ENCODE peak calls at places on chromosomes 1 and 21, in seven cellular contexts. L, C, T, S, B, V and M are unnamed samples.

GRCh38 chr21:37445228-37445627 is 78.7 kb downstream of the DYRK1A start:
- DNase-seq in B (peak), C (no peak), L (no peak), V (no peak), T (no peak), S (no peak), M (no peak)

GRCh38 chr21:46183910-46184624 is at the start of gene SPATC1L:
- DNase-seq in L (peak), V (peak), T (peak), B (peak), S (peak), C (peak), M (peak)

GRCh38 chr1:150762559-150762958 is 3.0 kb downstream of the CTSS start:
- DNase-seq in S (no peak), C (no peak), T (no peak), B (no peak), V (no peak), L (no peak), M (no peak)

GRCh38 chr1:222970711-222971110 is 155.9 kb downstream of the DISP1 start:
- DNase-seq in B (no peak), C (no peak), V (no peak), T (no peak), S (no peak), L (no peak), M (no peak)

GRCh38 chr1:93703649-93704048 is 22.0 kb upstream of the BCAR3 start:
- DNase-seq in B (no peak), V (no peak), S (no peak), L (no peak), T (no peak), C (no peak), M (peak)

GRCh38 chr1:50156241-50157010 is 47.7 kb downstream of the ELAVL4 start:
- DNase-seq in V (no peak), T (no peak), L (no peak), S (no peak), B (no peak), C (no peak), M (no peak)

GRCh38 chr1:37714226-37714625 is 21.9 kb downstream of the CDCA8 start:
- DNase-seq in B (no peak), C (no peak), L (no peak), V (no peak), S (no peak), T (no peak), M (no peak)

GRCh38 chr1:226419284-226419683 is 11.4 kb upstream of the PARP1 start:
- DNase-seq in B (no peak), C (no peak), L (no peak), V (no peak), T (no peak), S (no peak), M (peak)

GRCh38 chr1:198638894-198639319 is at the start of gene PTPRC:
- DNase-seq in V (no peak), T (no peak), B (no peak), C (no peak), L (no peak), S (no peak), M (no peak)
- H3K4me3 ChIP-seq in V (no peak), T (no peak), B (no peak), C (no peak), L (peak), S (no peak), M (no peak)

DNA sequence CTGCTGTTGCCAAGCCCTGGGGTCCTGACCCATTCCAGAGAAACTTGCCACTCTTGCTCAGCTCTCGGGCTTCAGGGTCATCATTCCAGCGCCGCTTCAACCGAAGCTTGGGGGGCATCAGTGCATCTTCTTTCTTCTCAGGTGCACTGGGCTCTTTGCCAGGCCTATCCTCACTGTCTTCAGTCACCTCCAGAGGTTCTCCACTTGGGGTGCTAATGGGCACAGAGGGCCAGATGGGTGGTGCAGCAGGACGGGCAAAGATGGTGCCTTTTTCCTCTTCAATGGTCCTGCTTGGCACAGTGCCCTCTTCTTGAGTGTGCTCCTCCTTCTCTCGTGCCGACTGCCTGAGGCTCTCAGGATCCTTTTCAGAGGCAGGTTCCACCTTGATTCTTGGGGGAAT is 13.3 kb downstream of the ETV3 start:
- DNase-seq in S (no peak), B (no peak), L (no peak), C (no peak), V (no peak), T (no peak), M (peak)
- TF ChIP-seq CTCF in S (no peak), B (no peak), L (no peak), C (no peak), V (no peak), T (no peak), M (no peak)

DNA sequence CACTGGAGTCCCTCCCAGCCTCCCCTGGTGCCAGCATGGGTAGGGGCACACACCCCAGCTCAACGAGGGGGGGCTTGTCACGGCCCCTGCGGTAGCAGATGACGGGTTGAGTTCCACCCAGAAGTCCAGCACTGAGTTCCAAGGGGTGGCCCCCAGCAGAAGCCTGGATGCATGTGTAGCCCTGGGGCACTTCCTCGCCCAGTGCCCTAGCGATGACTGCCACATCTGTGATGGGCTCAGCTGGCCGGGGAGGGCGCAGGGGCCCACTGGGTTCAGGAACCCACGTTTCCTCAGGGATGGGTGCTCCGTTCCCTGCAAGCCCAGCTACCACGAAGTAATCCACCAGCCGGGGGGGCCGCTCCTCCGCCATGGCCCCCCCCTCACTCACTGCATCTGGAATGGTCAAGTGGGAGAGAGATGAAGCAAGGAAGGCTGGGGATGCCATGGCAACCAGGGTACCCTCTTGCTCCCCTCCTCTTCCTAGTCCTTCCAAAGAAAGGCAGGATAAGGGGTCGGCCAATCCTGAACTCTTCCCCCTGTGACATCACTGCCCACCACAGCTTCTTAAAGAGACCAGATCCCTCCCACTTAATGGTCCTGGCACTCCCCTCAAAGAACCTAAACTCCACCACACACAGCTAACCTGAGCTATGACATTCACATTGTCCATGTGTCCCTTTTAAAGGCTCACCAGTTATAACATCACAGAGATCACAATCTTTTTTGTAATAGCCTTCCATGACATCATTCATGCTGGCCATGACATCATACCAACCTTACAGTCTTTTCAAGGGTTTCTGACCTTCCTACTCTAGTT is 2.3 kb downstream of the DENND4B start:
- DNase-seq in V (no peak), C (no peak), S (no peak), B (no peak), L (no peak), T (no peak), M (no peak)
- H3K4me3 ChIP-seq in V (no peak), C (no peak), S (no peak), B (no peak), L (peak), T (no peak), M (no peak)

DNA sequence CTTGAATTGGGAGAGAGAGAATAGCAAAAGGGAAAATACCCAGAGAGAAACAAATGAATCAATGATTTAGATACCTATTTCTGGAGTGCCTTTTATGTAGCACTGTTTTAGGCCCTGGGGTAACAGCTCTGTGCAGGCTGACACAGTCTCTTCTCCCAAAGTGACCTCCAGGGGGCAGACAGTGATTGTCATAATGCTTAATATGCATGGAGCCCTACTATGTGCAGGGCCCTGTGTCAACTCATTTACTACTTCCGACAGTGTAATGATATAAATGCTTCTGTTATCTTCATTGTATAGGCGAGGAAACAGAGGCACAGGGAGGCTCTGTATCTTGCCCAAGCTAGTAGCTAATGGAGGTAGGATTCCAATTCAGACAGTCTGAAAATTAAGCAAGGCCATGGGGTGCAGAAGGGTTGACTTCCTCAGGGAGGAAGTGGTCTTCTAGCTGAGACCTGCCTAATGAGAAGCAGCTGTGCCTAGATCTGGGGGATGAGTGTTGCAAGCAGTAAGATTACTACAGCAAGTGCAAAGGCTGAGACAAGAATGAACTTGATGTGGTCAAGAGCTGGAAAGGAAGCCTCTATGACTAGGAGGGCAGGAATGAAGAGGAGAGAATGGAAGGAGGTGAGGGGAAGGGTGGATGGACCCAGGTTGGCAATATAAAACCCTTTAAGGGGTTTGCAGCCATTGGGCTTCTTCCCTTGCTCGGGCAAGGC is 16.2 kb upstream of the SERINC2 start:
- DNase-seq in L (no peak), T (no peak), V (no peak), S (no peak), C (no peak), B (peak), M (no peak)
- TF ChIP-seq CTCF in L (no peak), T (no peak), V (no peak), S (peak), C (no peak), B (peak), M (no peak)

GRCh38 chr1:119632836-119633235 is 15.2 kb downstream of the ZNF697 start:
- DNase-seq in B (no peak), V (no peak), L (no peak), S (no peak), T (no peak), C (no peak), M (no peak)

GRCh38 chr1:119631086-119631432 is 17.0 kb downstream of the ZNF697 start:
- DNase-seq in L (no peak), V (no peak), B (no peak), T (no peak), C (no peak), S (no peak), M (no peak)

GRCh38 chr1:119633575-119634325 is 14.3 kb downstream of the ZNF697 start:
- DNase-seq in T (no peak), B (no peak), S (no peak), C (no peak), V (no peak), L (no peak), M (no peak)

GRCh38 chr1:119632103-119632490 is 16.0 kb downstream of the ZNF697 start:
- DNase-seq in T (no peak), S (no peak), C (no peak), B (no peak), L (no peak), V (no peak), M (no peak)

DNA sequence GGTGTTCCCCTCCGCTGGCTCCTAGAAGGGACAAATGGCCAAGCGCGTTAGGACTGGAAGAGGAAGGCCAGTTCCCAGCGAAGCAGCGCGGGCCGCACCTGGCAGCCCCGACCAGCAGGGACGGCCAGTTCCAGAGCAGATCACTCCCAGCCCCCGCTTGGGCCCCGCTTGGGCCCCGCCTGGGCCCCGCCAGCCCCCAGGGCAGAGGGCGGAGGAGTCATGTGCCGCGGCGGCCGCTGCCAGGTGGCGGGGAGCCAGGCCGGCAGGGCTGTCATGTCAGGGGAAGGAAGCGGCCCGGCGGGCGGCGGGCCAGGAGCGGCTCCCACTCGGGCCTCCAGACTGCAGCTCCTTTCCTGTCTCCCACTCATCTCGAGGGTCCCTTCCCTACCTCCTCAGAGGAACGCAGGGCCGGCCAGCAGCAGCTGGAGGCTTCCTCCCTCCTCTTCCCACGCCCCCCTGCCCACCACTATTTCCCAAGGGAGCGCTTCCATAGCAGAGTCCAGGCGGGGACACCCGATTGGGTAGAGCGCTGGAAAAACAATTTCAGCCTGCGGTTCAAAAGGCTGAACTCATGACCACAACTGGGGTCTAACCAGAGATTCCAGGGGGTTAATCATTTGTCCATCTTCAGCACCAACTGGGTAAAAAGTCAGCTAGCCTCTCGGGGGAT is 16.5 kb downstream of the ZNF697 start:
- DNase-seq in C (peak), T (peak), L (peak), B (peak), S (peak), V (peak), M (peak)
- H3K4me3 ChIP-seq in C (peak), T (no peak), L (peak), B (peak), S (no peak), V (peak), M (no peak)

DNA sequence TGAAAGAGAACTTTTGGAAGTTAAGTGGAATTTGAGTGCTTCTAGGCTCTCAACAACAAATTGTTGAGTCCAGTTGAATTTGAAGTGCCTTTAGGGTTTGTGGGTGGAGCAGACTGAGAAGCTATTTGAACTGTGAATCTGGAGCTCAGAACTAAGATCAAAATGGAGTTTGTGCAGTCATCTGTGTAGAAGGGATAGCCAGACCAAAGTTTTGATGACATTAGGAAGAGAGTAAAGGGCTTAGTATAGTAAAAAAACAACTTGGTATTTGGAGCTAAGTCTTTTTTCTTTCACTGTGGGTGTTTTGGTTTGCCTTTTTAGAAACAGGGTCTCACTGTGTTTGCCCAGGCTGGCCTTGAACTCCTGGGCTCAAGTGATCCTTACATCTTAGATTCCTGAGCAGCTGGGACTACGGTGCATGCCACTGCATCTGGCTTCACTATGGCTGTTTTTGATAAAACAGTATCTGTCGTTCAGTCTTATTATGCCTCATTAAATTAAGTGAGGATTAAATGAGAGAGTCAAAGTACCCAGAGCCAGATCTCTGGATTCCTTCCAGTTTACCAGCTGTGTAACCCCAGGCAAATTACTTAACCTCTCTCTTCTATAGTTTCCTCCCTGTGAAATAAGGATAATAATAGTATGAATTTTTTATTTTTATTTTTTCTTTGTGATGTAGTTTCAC is 20.0 kb downstream of the HDAC1 start:
- DNase-seq in T (no peak), S (no peak), C (no peak), V (no peak), L (no peak), B (no peak), M (no peak)
- TF ChIP-seq CTCF in T (no peak), S (no peak), C (no peak), V (no peak), L (no peak), B (no peak), M (no peak)

DNA sequence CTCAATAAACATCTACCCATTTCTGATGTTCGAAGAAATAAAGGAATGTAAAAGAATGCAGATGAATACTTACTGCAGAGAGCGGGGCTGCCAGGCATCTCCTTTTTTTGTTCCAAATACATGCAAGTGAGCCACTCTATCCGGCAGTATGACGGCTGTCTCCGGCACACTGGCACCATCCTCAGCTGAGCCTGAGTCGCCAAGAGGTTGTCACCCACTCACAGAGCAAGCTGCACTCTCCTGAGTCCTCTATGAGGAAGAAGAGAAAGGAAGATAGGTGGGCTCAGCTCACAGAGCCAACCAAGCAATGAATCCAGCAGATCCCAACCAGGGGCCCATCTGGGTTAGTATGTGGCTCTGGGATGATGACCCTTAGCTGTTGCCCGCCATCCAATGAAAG is 65.3 kb downstream of the CD46 start:
- DNase-seq in V (no peak), L (no peak), C (peak), T (no peak), S (peak), B (no peak), M (no peak)
- H3K4me3 ChIP-seq in V (no peak), L (no peak), C (peak), T (no peak), S (no peak), B (no peak), M (no peak)

GRCh38 chr1:181909010-181909409 is 152.5 kb downstream of the ZNF648 start:
- DNase-seq in C (no peak), L (no peak), S (no peak), B (no peak), V (no peak), T (no peak), M (no peak)
- TF ChIP-seq CTCF in C (no peak), L (no peak), S (no peak), B (no peak), V (no peak), T (no peak), M (no peak)

DNA sequence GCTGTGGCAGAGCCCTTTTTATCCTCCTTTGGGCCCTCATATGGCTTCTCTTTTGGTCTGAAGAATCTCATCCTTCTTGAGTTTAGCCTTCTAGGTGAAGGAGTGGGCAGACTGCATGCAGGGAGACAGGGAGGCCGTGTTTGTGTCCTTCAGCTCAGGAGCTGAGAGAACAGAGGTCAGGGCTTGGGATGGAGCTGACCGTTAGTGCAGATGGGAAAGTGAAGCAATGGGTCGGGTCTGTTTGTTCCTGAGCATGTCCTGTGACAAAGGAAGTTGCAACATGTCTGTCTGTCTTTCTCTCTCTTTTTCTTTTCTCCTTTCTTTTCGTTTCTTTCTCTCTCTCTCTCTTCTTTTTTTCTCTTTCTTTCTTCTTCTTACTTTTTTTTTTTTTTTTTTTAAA is 14.9 kb downstream of the MAPKAPK2 start:
- DNase-seq in B (no peak), L (no peak), S (peak), C (no peak), V (no peak), T (no peak), M (peak)
- H3K4me3 ChIP-seq in B (no peak), L (no peak), S (no peak), C (no peak), V (no peak), T (no peak), M (no peak)